ENCODE peak calls at places on chromosome 11, in seven cellular contexts. One of them, this sample, is unnamed.
A peak's percentile ranks its signal among the peaks of the same experiment; 100 is the strongest.

GRCh38 chr11:85737738-85738137 is 51.7 kb upstream of the CCDC89 start:
- DNase-seq in AG10803: no peak
- DNase-seq in lower lobe of right lung: no peak
- DNase-seq in kidney: no peak
- DNase-seq in GM23248: no peak
- DNase-seq in OCI-LY7: no peak
- DNase-seq in CD8-positive, alpha-beta memory T cell: peak; percentile 48
- DNase-seq in this sample: no peak

GRCh38 chr11:64856382-64857227 is 12.2 kb upstream of the CDC42BPG start:
- DNase-seq in AG10803: peak; percentile 87
- DNase-seq in lower lobe of right lung: peak; percentile 86
- DNase-seq in kidney: peak; percentile 95
- DNase-seq in GM23248: peak; percentile 98
- DNase-seq in OCI-LY7: no peak
- DNase-seq in CD8-positive, alpha-beta memory T cell: no peak
- DNase-seq in this sample: no peak

GRCh38 chr11:32334822-32335221 is 100.5 kb downstream of the WT1 start:
- DNase-seq in AG10803: no peak
- DNase-seq in lower lobe of right lung: no peak
- DNase-seq in kidney: no peak
- DNase-seq in GM23248: peak; percentile 45
- DNase-seq in OCI-LY7: no peak
- DNase-seq in CD8-positive, alpha-beta memory T cell: no peak
- DNase-seq in this sample: no peak

GRCh38 chr11:118180300-118180703 is 3.9 kb upstream of the SCN2B start:
- DNase-seq in AG10803: peak; percentile 26
- DNase-seq in lower lobe of right lung: no peak
- DNase-seq in kidney: no peak
- DNase-seq in GM23248: peak; percentile 33
- DNase-seq in OCI-LY7: peak; percentile 85
- DNase-seq in CD8-positive, alpha-beta memory T cell: no peak
- DNase-seq in this sample: no peak

GRCh38 chr11:33941637-33942160 is 49.8 kb upstream of the LMO2 start:
- DNase-seq in AG10803: peak; percentile 11
- DNase-seq in lower lobe of right lung: no peak
- DNase-seq in kidney: no peak
- DNase-seq in GM23248: peak; percentile 57
- DNase-seq in OCI-LY7: no peak
- DNase-seq in CD8-positive, alpha-beta memory T cell: no peak
- DNase-seq in this sample: no peak

GRCh38 chr11:1570896-1571759 is 943 bp downstream of the DUSP8 start:
- DNase-seq in AG10803: no peak
- DNase-seq in lower lobe of right lung: no peak
- DNase-seq in kidney: peak; percentile 81
- DNase-seq in GM23248: no peak
- DNase-seq in OCI-LY7: no peak
- DNase-seq in CD8-positive, alpha-beta memory T cell: peak; percentile 71
- DNase-seq in this sample: no peak

GRCh38 chr11:67401495-67402191 is at the start of gene PPP1CA:
- DNase-seq in AG10803: peak; percentile 87
- DNase-seq in lower lobe of right lung: peak; percentile 93
- DNase-seq in kidney: peak; percentile 97
- DNase-seq in GM23248: peak; percentile 96
- DNase-seq in OCI-LY7: peak; percentile 92
- DNase-seq in CD8-positive, alpha-beta memory T cell: peak; percentile 93
- DNase-seq in this sample: no peak

GRCh38 chr11:110479445-110480101 is 49.8 kb downstream of the FDX1 start:
- DNase-seq in AG10803: peak; percentile 64
- DNase-seq in lower lobe of right lung: no peak
- DNase-seq in kidney: no peak
- DNase-seq in GM23248: peak; percentile 64
- DNase-seq in OCI-LY7: peak; percentile 13
- DNase-seq in CD8-positive, alpha-beta memory T cell: no peak
- DNase-seq in this sample: no peak

GRCh38 chr11:77030834-77031414 is 3.3 kb upstream of the B3GNT6 start:
- DNase-seq in AG10803: no peak
- DNase-seq in lower lobe of right lung: no peak
- DNase-seq in kidney: no peak
- DNase-seq in GM23248: no peak
- DNase-seq in OCI-LY7: no peak
- DNase-seq in CD8-positive, alpha-beta memory T cell: no peak
- DNase-seq in this sample: no peak

GRCh38 chr11:36009469-36009868 is 65.6 kb downstream of the LDLRAD3 start:
- DNase-seq in AG10803: peak; percentile 63
- DNase-seq in lower lobe of right lung: no peak
- DNase-seq in kidney: no peak
- DNase-seq in GM23248: peak; percentile 67
- DNase-seq in OCI-LY7: no peak
- DNase-seq in CD8-positive, alpha-beta memory T cell: no peak
- DNase-seq in this sample: no peak

GRCh38 chr11:66878554-66878953 is 21.7 kb downstream of the LRFN4 start:
- DNase-seq in AG10803: no peak
- DNase-seq in lower lobe of right lung: no peak
- DNase-seq in kidney: peak; percentile 73
- DNase-seq in GM23248: no peak
- DNase-seq in OCI-LY7: no peak
- DNase-seq in CD8-positive, alpha-beta memory T cell: no peak
- DNase-seq in this sample: no peak

GRCh38 chr11:17639091-17639490 is 80.3 kb upstream of the MYOD1 start:
- DNase-seq in AG10803: no peak
- DNase-seq in lower lobe of right lung: no peak
- DNase-seq in kidney: no peak
- DNase-seq in GM23248: no peak
- DNase-seq in OCI-LY7: no peak
- DNase-seq in CD8-positive, alpha-beta memory T cell: no peak
- DNase-seq in this sample: no peak

GRCh38 chr11:6405039-6405667 is 13.7 kb downstream of the APBB1 start:
- DNase-seq in AG10803: no peak
- DNase-seq in lower lobe of right lung: peak; percentile 47
- DNase-seq in kidney: peak; percentile 92
- DNase-seq in GM23248: no peak
- DNase-seq in OCI-LY7: no peak
- DNase-seq in CD8-positive, alpha-beta memory T cell: no peak
- DNase-seq in this sample: no peak
- H3K4me3 ChIP-seq in AG10803: no peak overlapping the region
- H3K4me3 ChIP-seq in lower lobe of right lung: no peak overlapping the region
- H3K4me3 ChIP-seq in kidney: no peak overlapping the region
- H3K4me3 ChIP-seq in GM23248: no peak overlapping the region
- H3K4me3 ChIP-seq in OCI-LY7: no peak overlapping the region
- H3K4me3 ChIP-seq in CD8-positive, alpha-beta memory T cell: peak overlapping the region; percentile 66
- H3K4me3 ChIP-seq in this sample: no peak overlapping the region

DNA sequence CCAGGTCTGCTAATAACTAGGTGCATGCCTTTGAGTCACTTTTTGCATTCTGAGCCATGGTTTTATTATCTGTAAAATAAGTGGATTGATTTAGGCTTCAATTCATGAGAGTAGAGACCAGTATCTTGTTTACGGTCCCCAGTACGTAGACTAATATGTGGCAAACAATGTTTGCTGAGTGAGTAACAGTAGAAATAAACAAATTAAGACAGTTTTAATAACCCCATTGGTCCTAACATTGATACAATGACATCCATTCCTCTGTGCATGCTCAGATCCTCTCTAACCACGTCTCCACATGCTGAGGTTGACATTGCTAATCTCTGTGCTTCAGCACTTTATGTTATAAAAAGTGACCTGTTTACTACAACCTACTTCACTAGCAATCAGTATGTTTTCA is 983 bp downstream of the CCDC34 start:
- DNase-seq in AG10803: no peak
- DNase-seq in lower lobe of right lung: no peak
- DNase-seq in kidney: no peak
- DNase-seq in GM23248: peak; percentile 38
- DNase-seq in OCI-LY7: no peak
- DNase-seq in CD8-positive, alpha-beta memory T cell: no peak
- DNase-seq in this sample: no peak
- H3K4me3 ChIP-seq in AG10803: peak overlapping the region; percentile 85
- H3K4me3 ChIP-seq in lower lobe of right lung: peak overlapping the region; percentile 82
- H3K4me3 ChIP-seq in kidney: peak overlapping the region; percentile 77
- H3K4me3 ChIP-seq in GM23248: peak overlapping the region; percentile 86
- H3K4me3 ChIP-seq in OCI-LY7: peak overlapping the region; percentile 80
- H3K4me3 ChIP-seq in CD8-positive, alpha-beta memory T cell: peak overlapping the region; percentile 69
- H3K4me3 ChIP-seq in this sample: peak overlapping the region; percentile 71

GRCh38 chr11:60872124-60872951 is 5.0 kb downstream of the ZP1 start:
- DNase-seq in AG10803: peak; percentile 80
- DNase-seq in lower lobe of right lung: peak; percentile 35
- DNase-seq in kidney: no peak
- DNase-seq in GM23248: peak; percentile 77
- DNase-seq in OCI-LY7: no peak
- DNase-seq in CD8-positive, alpha-beta memory T cell: no peak
- DNase-seq in this sample: no peak

GRCh38 chr11:60874421-60875365 is 7.4 kb downstream of the ZP1 start:
- DNase-seq in AG10803: no peak
- DNase-seq in lower lobe of right lung: peak; percentile 31
- DNase-seq in kidney: no peak
- DNase-seq in GM23248: no peak
- DNase-seq in OCI-LY7: no peak
- DNase-seq in CD8-positive, alpha-beta memory T cell: no peak
- DNase-seq in this sample: no peak

GRCh38 chr11:60873533-60873932 is 6.2 kb downstream of the ZP1 start:
- DNase-seq in AG10803: no peak
- DNase-seq in lower lobe of right lung: peak; percentile 30
- DNase-seq in kidney: no peak
- DNase-seq in GM23248: no peak
- DNase-seq in OCI-LY7: no peak
- DNase-seq in CD8-positive, alpha-beta memory T cell: no peak
- DNase-seq in this sample: no peak

GRCh38 chr11:60871378-60872061 is 4.2 kb downstream of the ZP1 start:
- DNase-seq in AG10803: peak; percentile 36
- DNase-seq in lower lobe of right lung: peak; percentile 34
- DNase-seq in kidney: no peak
- DNase-seq in GM23248: peak; percentile 56
- DNase-seq in OCI-LY7: no peak
- DNase-seq in CD8-positive, alpha-beta memory T cell: peak; percentile 55
- DNase-seq in this sample: no peak

DNA sequence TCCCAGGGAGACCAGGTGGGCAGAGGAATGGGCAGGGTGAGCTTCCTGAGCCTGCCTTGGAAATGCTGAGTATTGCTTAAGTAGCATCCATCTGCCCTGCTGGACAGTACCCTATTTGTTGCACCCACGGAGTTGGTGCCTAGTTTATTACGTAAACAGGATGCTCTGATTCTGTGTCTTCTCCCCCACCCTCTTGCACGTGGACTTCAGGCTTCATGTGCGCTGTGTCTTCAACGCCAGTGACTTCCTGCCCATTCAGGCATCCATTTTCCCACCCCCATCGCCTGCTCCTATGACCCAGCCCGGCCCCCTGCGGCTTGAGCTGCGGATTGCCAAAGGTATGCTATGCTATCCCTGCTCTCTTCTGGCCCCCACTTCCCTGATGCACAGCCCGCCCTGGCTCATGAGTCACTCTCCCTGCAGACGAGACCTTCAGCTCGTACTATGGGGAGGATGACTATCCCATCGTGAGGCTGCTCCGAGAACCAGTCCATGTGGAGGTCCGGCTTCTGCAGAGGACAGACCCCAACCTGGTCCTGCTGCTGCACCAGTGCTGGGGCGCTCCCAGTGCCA is 5.7 kb downstream of the ZP1 start:
- DNase-seq in AG10803: peak; percentile 79
- DNase-seq in lower lobe of right lung: peak; percentile 42
- DNase-seq in kidney: no peak
- DNase-seq in GM23248: peak; percentile 91
- DNase-seq in OCI-LY7: no peak
- DNase-seq in CD8-positive, alpha-beta memory T cell: no peak
- DNase-seq in this sample: peak; percentile 27
- H3K4me3 ChIP-seq in AG10803: no peak overlapping the region
- H3K4me3 ChIP-seq in lower lobe of right lung: no peak overlapping the region
- H3K4me3 ChIP-seq in kidney: no peak overlapping the region
- H3K4me3 ChIP-seq in GM23248: peak overlapping the region; percentile 28
- H3K4me3 ChIP-seq in OCI-LY7: no peak overlapping the region
- H3K4me3 ChIP-seq in CD8-positive, alpha-beta memory T cell: no peak overlapping the region
- H3K4me3 ChIP-seq in this sample: no peak overlapping the region

GRCh38 chr11:69637956-69638871 is 2.7 kb upstream of the CCND1 start:
- DNase-seq in AG10803: peak; percentile 72
- DNase-seq in lower lobe of right lung: peak; percentile 80
- DNase-seq in kidney: peak; percentile 81
- DNase-seq in GM23248: peak; percentile 87
- DNase-seq in OCI-LY7: no peak
- DNase-seq in CD8-positive, alpha-beta memory T cell: peak; percentile 43
- DNase-seq in this sample: no peak

GRCh38 chr11:69637601-69637955 is 3.4 kb upstream of the CCND1 start:
- DNase-seq in AG10803: no peak
- DNase-seq in lower lobe of right lung: no peak
- DNase-seq in kidney: peak; percentile 76
- DNase-seq in GM23248: no peak
- DNase-seq in OCI-LY7: no peak
- DNase-seq in CD8-positive, alpha-beta memory T cell: peak; percentile 39
- DNase-seq in this sample: no peak

GRCh38 chr11:69636512-69636866 is 4.5 kb upstream of the CCND1 start:
- DNase-seq in AG10803: peak; percentile 94
- DNase-seq in lower lobe of right lung: peak; percentile 80
- DNase-seq in kidney: peak; percentile 84
- DNase-seq in GM23248: peak; percentile 94
- DNase-seq in OCI-LY7: no peak
- DNase-seq in CD8-positive, alpha-beta memory T cell: peak; percentile 32
- DNase-seq in this sample: no peak

GRCh38 chr11:69635804-69636511 is 5.0 kb upstream of the CCND1 start:
- DNase-seq in AG10803: no peak
- DNase-seq in lower lobe of right lung: no peak
- DNase-seq in kidney: peak; percentile 17
- DNase-seq in GM23248: no peak
- DNase-seq in OCI-LY7: no peak
- DNase-seq in CD8-positive, alpha-beta memory T cell: no peak
- DNase-seq in this sample: no peak

DNA sequence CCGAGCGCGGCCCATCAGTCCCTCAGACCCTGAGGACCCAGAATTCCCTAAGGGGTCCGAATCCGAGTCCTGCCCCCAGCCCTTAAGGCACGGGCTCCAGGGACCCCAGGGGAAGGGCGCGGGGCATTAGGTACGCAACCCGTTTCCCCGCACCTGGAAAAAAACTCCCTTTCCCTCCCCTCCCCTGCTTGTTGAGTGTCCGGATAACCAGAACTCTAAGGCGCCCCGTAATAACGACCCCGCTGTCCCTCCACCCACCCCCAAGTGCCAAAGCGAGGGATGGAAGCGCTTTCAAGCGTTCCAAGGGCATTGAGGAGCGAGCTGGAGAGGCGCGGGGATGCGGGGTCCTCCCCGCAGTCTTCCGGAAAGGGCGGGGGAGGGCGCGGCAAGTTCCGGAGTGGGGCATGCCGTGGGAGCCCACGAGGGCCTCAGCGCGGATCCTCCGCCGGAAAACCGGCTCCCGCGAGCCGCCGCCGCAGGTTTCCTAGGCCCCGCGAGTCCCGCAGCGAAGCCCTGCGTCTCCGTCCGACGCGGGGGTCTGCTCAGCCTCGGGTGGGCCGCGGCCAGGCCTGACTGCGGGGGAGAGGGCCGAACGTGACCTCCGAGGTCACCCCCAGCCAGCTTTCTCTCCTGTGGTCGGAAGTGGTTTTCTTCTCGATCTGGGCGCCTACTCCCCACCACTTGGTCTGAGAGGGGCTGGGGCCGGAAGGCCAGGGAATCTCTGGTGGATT is 3.9 kb upstream of the CCND1 start:
- DNase-seq in AG10803: no peak
- DNase-seq in lower lobe of right lung: no peak
- DNase-seq in kidney: peak; percentile 66
- DNase-seq in GM23248: peak; percentile 30
- DNase-seq in OCI-LY7: no peak
- DNase-seq in CD8-positive, alpha-beta memory T cell: peak; percentile 30
- DNase-seq in this sample: no peak
- H3K4me3 ChIP-seq in AG10803: peak overlapping the region; percentile 98
- H3K4me3 ChIP-seq in lower lobe of right lung: peak overlapping the region; percentile 80
- H3K4me3 ChIP-seq in kidney: peak overlapping the region; percentile 59
- H3K4me3 ChIP-seq in GM23248: peak overlapping the region; percentile 85
- H3K4me3 ChIP-seq in OCI-LY7: no peak overlapping the region
- H3K4me3 ChIP-seq in CD8-positive, alpha-beta memory T cell: no peak overlapping the region
- H3K4me3 ChIP-seq in this sample: peak overlapping the region; percentile 94

GRCh38 chr11:120256178-120256577 is 16.2 kb downstream of the POU2F3 start:
- DNase-seq in AG10803: no peak
- DNase-seq in lower lobe of right lung: no peak
- DNase-seq in kidney: no peak
- DNase-seq in GM23248: no peak
- DNase-seq in OCI-LY7: no peak
- DNase-seq in CD8-positive, alpha-beta memory T cell: no peak
- DNase-seq in this sample: no peak
- H3K4me3 ChIP-seq in AG10803: no peak overlapping the region
- H3K4me3 ChIP-seq in lower lobe of right lung: no peak overlapping the region
- H3K4me3 ChIP-seq in kidney: no peak overlapping the region
- H3K4me3 ChIP-seq in GM23248: no peak overlapping the region
- H3K4me3 ChIP-seq in OCI-LY7: no peak overlapping the region
- H3K4me3 ChIP-seq in CD8-positive, alpha-beta memory T cell: no peak overlapping the region
- H3K4me3 ChIP-seq in this sample: no peak overlapping the region

This sample was measured in epithelial cell of proximal tubule.